ENCODE peak calls at places on chromosomes 12 and 14, in five cellular contexts. I is CD8-positive, alpha-beta T cell; F is BE2C; V is HAP-1; D is mammary epithelial cell. H is an unnamed sample.
A peak's percentile ranks its signal among the peaks of the same experiment; 100 is the strongest.

GRCh38 chr14:97995038-97995437 is 1197.9 kb downstream of the VRK1 start:
- DNase-seq in I (no peak), F (no peak), V (no peak), D (no peak), H (no peak)

GRCh38 chr14:99600232-99600888 is 3.6 kb downstream of the CCDC85C start:
- DNase-seq in I (no peak), F (no peak), V (no peak), D (no peak), H (no peak)

GRCh38 chr12:10469701-10470100 is 16.5 kb upstream of the KLRC1 start:
- DNase-seq in I (no peak), F (no peak), V (no peak), D (no peak), H (no peak)

GRCh38 chr12:75661927-75662326 is 150.5 kb upstream of the KRR1 start:
- DNase-seq in I (no peak), F (no peak), V (no peak), D (no peak), H (peak; percentile 56)

GRCh38 chr14:72701232-72701555 is 192.7 kb downstream of the DPF3 start:
- DNase-seq in I (no peak), F (no peak), V (no peak), D (no peak), H (no peak)

GRCh38 chr14:64612021-64612380 is 62.2 kb downstream of the PPP1R36 start:
- DNase-seq in I (no peak), F (no peak), V (no peak), D (no peak), H (peak; percentile 78)

GRCh38 chr14:49549881-49550280 is 36.3 kb downstream of the RPS29 start:
- DNase-seq in I (no peak), F (no peak), V (peak; percentile 86), D (peak; percentile 78), H (no peak)

GRCh38 chr14:63745858-63746425 is 18.1 kb upstream of the SGPP1 start:
- DNase-seq in I (peak; percentile 3), F (no peak), V (no peak), D (no peak), H (no peak)

GRCh38 chr14:61611880-61612630 is 83.3 kb upstream of the HIF1A start:
- DNase-seq in I (no peak), F (no peak), V (no peak), D (no peak), H (no peak)

GRCh38 chr14:105271224-105271890 is 23.0 kb downstream of the BTBD6 start:
- DNase-seq in I (no peak), F (no peak), V (no peak), D (no peak), H (no peak)

GRCh38 chr12:110284597-110284996 is 3.5 kb downstream of the ATP2A2 start:
- DNase-seq in I (no peak), F (no peak), V (no peak), D (no peak), H (no peak)

GRCh38 chr14:91273273-91273884 is 28.9 kb upstream of the GPR68 start:
- DNase-seq in I (no peak), F (no peak), V (no peak), D (no peak), H (no peak)

GRCh38 chr12:116693259-116694227 is 44.3 kb downstream of the SPRING1 start:
- DNase-seq in I (no peak), F (no peak), V (peak; percentile 58), D (no peak), H (peak; percentile 81)

GRCh38 chr12:10186299-10186698 is 7.5 kb downstream of the TMEM52B start:
- DNase-seq in I (no peak), F (no peak), V (no peak), D (no peak), H (no peak)

GRCh38 chr12:85527192-85527591 is 247.2 kb downstream of the ALX1 start:
- DNase-seq in I (no peak), F (no peak), V (no peak), D (no peak), H (no peak)

GRCh38 chr12:82326905-82327503 is 31.2 kb downstream of the CCDC59 start:
- DNase-seq in I (no peak), F (no peak), V (peak; percentile 68), D (peak; percentile 2), H (peak; percentile 45)

GRCh38 chr14:63249112-63249511 is 44.9 kb downstream of the RHOJ start:
- DNase-seq in I (no peak), F (no peak), V (no peak), D (no peak), H (no peak)

GRCh38 chr12:19671695-19672094 is 232.4 kb downstream of the AEBP2 start:
- DNase-seq in I (no peak), F (no peak), V (no peak), D (no peak), H (no peak)

GRCh38 chr12:114628199-114628598 is 55.8 kb downstream of the TBX3 start:
- DNase-seq in I (no peak), F (no peak), V (no peak), D (no peak), H (no peak)

GRCh38 chr12:48978291-48978740 is at the start of gene WNT1:
- DNase-seq in I (no peak), F (peak; percentile 24), V (no peak), D (no peak), H (no peak)

GRCh38 chr12:48980389-48980952 is 2.3 kb downstream of the WNT1 start:
- DNase-seq in I (no peak), F (peak; percentile 31), V (no peak), D (no peak), H (no peak)

GRCh38 chr12:48977290-48978281 is 536 bp upstream of the WNT1 start:
- DNase-seq in I (peak; percentile 66), F (peak; percentile 83), V (no peak), D (peak; percentile 35), H (no peak)

GRCh38 chr12:48979602-48980388 is 1.7 kb downstream of the WNT1 start:
- DNase-seq in I (no peak), F (no peak), V (no peak), D (no peak), H (no peak)

GRCh38 chr12:48978741-48979601 is 849 bp downstream of the WNT1 start:
- DNase-seq in I (no peak), F (no peak), V (no peak), D (no peak), H (no peak)
- H3K27me3 ChIP-seq in I (peaks cover under 1% of the 10 kb centered on the region), F (peaks cover 75% of the 10 kb centered on the region), V (peaks cover 16% of the 10 kb centered on the region), D (peaks cover 41% of the 10 kb centered on the region), H (peaks cover 99% of the 10 kb centered on the region)

GRCh38 chr12:130715996-130716917 is at the start of gene RIMBP2:
- DNase-seq in I (no peak), F (peak; percentile 90), V (no peak), D (peak; percentile 25), H (peak; percentile 77)

GRCh38 chr12:130714591-130715149 is 1.4 kb downstream of the RIMBP2 start:
- DNase-seq in I (no peak), F (peak; percentile 65), V (no peak), D (no peak), H (peak; percentile 11)

GRCh38 chr12:130717752-130718151 is 1.7 kb upstream of the RIMBP2 start:
- DNase-seq in I (no peak), F (no peak), V (no peak), D (no peak), H (no peak)

GRCh38 chr12:130715150-130715995 is 726 bp downstream of the RIMBP2 start:
- DNase-seq in I (no peak), F (peak; percentile 62), V (no peak), D (no peak), H (no peak)

GRCh38 chr12:130716918-130717306 is 813 bp upstream of the RIMBP2 start:
- DNase-seq in I (no peak), F (no peak), V (no peak), D (no peak), H (no peak)
- H3K27me3 ChIP-seq in I (peaks cover 4% of the 10 kb centered on the region), F (no peaks in the 10 kb centered on the region), V (peaks cover 40% of the 10 kb centered on the region), D (peaks cover 17% of the 10 kb centered on the region), H (peaks cover 38% of the 10 kb centered on the region)

DNA sequence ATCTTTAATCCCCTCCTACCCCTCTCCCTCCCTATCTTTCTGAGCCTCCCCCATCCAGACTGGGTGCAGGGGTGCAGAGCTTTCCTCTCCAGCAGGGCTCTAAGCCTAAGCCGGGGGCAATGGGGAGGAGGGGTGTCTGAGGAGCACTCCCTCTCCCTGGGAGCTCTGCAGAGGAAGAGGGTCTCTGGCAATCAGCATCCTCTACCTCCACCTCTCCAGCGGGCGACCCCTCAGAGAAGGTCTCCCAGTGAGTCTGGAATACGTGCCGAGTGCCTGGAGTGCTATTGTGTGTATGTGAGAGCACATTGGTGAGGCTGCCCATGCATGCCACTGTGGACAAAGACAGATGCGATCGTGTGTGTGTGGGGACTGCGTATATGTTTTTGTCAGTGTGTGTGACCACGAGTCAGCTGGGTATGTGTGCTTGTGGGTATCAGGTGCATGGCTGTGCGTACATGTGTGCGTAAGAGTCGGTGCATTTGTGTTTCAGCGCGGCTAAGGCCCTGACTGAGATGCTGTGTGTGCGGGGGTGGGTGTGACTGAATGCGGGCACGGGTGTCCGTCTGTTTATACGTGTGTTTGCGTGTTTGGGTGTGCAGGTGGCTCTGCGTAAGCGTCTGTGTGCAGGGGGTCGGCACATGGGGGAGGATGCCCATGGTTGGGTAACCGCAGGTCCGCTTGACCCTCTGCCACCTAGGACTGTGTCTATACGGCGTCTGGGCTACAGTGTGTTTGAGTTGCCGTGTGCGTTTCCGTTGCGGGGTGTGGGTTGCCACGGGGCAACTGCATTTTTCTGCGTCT is 905 bp upstream of the DLK1 start:
- DNase-seq in I (no peak), F (no peak), V (no peak), D (no peak), H (no peak)
- H3K27me3 ChIP-seq in I (no peaks in the 10 kb centered on the region), F (peaks cover 5% of the 10 kb centered on the region), V (peaks cover 20% of the 10 kb centered on the region), D (peaks cover 36% of the 10 kb centered on the region), H (peaks cover 38% of the 10 kb centered on the region)

DNA sequence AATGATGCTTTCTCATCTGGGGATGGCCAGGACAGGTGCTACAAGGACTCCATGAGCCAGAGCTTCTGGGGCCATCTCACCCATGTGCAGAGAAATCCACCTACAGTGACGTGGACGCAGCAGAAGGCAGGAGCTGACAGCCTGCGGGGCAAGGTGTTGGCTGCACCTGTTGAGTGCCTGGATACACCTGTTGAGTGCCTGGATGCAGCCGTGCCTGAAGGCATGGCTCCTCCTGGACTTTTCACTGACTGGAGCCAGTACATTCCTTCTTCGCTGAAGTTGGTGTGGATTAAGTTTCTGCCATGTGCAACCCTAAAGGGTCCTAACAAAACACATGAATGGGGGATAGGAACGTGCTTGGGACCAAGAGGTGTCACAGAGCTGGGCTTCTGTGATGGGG is 7.4 kb upstream of the DIO3 start:
- DNase-seq in I (no peak), F (no peak), V (no peak), D (no peak), H (no peak)
- H3K27me3 ChIP-seq in I (no peaks in the 10 kb centered on the region), F (peaks cover 9% of the 10 kb centered on the region), V (no peaks in the 10 kb centered on the region), D (peaks cover 4% of the 10 kb centered on the region), H (peaks cover 48% of the 10 kb centered on the region)

H was measured in cardiac muscle cell.